ENCODE peak calls at places on chromosomes 6 and 20, in four cellular contexts. One of them, this sample, is unnamed.

GRCh38 chr6:142507065-142507464 is 205.3 kb downstream of the ADGRG6 start:
- DNase-seq in tibial artery: no peak
- DNase-seq in HepG2: no peak
- DNase-seq in gastrocnemius medialis: no peak
- DNase-seq in this sample: no peak

GRCh38 chr6:144347933-144348332 is 62.8 kb downstream of the UTRN start:
- DNase-seq in gastrocnemius medialis: no peak
- DNase-seq in HepG2: no peak
- DNase-seq in tibial artery: no peak
- DNase-seq in this sample: no peak

GRCh38 chr20:3111507-3111906 is 27.0 kb upstream of the AVP start:
- DNase-seq in tibial artery: no peak
- DNase-seq in HepG2: no peak
- DNase-seq in gastrocnemius medialis: no peak
- DNase-seq in this sample: no peak

GRCh38 chr6:21227486-21227885 is 366.1 kb upstream of the SOX4 start:
- DNase-seq in HepG2: no peak
- DNase-seq in tibial artery: no peak
- DNase-seq in gastrocnemius medialis: no peak
- DNase-seq in this sample: no peak

GRCh38 chr6:81770395-81770794 is 17.9 kb upstream of the TENT5A start:
- DNase-seq in tibial artery: no peak
- DNase-seq in HepG2: no peak
- DNase-seq in gastrocnemius medialis: no peak
- DNase-seq in this sample: no peak

GRCh38 chr6:143337201-143337949 is 113.1 kb downstream of the ADAT2 start:
- DNase-seq in HepG2: peak; percentile 16
- DNase-seq in gastrocnemius medialis: no peak
- DNase-seq in tibial artery: no peak
- DNase-seq in this sample: peak; percentile 88

GRCh38 chr6:87183687-87184086 is 28.3 kb downstream of the ZNF292 start:
- DNase-seq in HepG2: no peak
- DNase-seq in tibial artery: no peak
- DNase-seq in gastrocnemius medialis: no peak
- DNase-seq in this sample: no peak

GRCh38 chr20:49887828-49888340 is 27.4 kb downstream of the SPATA2 start:
- DNase-seq in HepG2: no peak
- DNase-seq in gastrocnemius medialis: no peak
- DNase-seq in tibial artery: peak; percentile 66
- DNase-seq in this sample: no peak

GRCh38 chr6:7267521-7268091 is 45.4 kb downstream of the SSR1 start:
- DNase-seq in gastrocnemius medialis: no peak
- DNase-seq in HepG2: peak; percentile 52
- DNase-seq in tibial artery: peak; percentile 75
- DNase-seq in this sample: peak; percentile 87

GRCh38 chr20:8153281-8153908 is 21.3 kb downstream of the PLCB1 start:
- DNase-seq in tibial artery: no peak
- DNase-seq in HepG2: no peak
- DNase-seq in gastrocnemius medialis: peak; percentile 9
- DNase-seq in this sample: no peak

GRCh38 chr6:49978332-49979226 is 9.2 kb upstream of the DEFB113 start:
- DNase-seq in HepG2: no peak
- DNase-seq in gastrocnemius medialis: no peak
- DNase-seq in tibial artery: no peak
- DNase-seq in this sample: no peak

DNA sequence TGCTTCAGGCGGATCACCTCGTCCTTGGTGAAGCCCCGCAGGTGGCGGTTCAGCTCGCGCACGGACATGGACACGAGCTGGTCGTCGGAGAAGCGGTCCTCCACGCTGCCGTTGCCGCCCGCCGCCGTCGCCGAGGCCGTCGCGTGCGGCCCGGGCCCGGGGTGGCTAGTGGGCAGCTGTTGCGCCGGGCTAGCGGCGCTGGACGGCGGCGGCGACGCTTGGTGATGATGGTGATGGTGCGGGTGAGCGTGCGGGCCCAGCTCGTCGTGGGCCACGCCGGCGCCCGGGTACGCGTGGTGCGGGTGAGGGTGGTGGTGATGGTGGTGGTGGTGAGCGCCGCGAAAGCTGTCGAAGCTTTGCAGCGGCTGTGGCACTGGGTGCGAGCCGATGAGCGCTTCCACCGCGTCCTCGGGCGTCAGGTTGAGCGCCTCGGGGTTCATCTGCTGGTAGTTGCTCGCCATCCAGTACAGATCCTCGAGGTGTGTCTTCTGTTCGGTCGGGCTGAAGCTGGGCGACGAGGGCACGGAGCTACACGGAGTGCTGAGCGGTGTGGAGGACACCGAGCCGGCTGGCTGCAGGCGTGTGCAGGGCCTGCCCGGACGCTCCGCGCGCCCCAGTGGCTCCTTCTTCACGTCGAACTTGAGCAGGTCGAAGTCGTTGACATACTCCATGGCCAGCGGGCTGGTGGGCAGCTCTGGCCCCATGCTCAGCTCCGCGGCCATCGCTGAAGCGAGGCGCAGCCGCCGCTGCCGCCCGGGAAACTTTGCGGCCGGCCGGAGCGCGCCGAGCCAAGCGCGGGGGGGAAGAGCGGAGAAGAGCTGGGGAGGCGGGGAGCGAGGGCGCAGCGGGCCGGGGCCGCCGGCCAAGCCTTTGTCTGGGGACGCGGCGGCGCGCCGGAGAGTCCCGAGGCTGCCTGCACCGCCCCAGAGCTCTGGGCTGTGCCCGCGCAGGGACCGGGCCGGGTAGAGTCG is 622 bp downstream of the MAFB start:
- DNase-seq in gastrocnemius medialis: no peak
- DNase-seq in HepG2: no peak
- DNase-seq in tibial artery: peak; percentile 70
- DNase-seq in this sample: peak; percentile 88
- H3K4me3 ChIP-seq in gastrocnemius medialis: peak overlapping the region; percentile 72
- H3K4me3 ChIP-seq in HepG2: peak overlapping the region; percentile 50
- H3K4me3 ChIP-seq in tibial artery: peak overlapping the region; percentile 73
- H3K4me3 ChIP-seq in this sample: peak overlapping the region; percentile 67

GRCh38 chr6:31579546-31580445 is 2.4 kb downstream of the LTB start:
- DNase-seq in HepG2: no peak
- DNase-seq in gastrocnemius medialis: no peak
- DNase-seq in tibial artery: no peak
- DNase-seq in this sample: peak; percentile 71
- H3K4me3 ChIP-seq in HepG2: no peak overlapping the region
- H3K4me3 ChIP-seq in gastrocnemius medialis: no peak overlapping the region
- H3K4me3 ChIP-seq in tibial artery: no peak overlapping the region
- H3K4me3 ChIP-seq in this sample: no peak overlapping the region

DNA sequence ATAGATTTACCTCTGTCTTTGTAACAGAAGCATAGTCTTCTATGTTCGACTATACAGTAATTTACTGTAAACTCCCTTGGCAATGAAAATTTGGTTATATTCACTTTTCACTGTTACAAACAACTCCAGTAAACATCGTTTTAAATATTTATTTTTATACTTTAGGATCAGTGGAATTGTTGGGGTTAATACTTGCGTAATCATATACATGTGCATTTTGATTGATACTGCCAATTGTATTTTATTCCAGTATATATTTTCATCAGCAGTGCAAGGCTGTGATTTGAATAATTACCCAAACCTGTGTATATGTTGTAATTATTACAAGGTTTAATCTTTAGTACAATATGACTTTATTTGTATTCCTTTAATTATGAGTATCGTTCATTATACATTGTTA is 255.7 kb downstream of the ARID1B start:
- DNase-seq in gastrocnemius medialis: no peak
- DNase-seq in HepG2: no peak
- DNase-seq in tibial artery: no peak
- DNase-seq in this sample: no peak
- H3K4me3 ChIP-seq in gastrocnemius medialis: peak overlapping the region; percentile 51
- H3K4me3 ChIP-seq in HepG2: no peak overlapping the region
- H3K4me3 ChIP-seq in tibial artery: peak overlapping the region; percentile 42
- H3K4me3 ChIP-seq in this sample: no peak overlapping the region

DNA sequence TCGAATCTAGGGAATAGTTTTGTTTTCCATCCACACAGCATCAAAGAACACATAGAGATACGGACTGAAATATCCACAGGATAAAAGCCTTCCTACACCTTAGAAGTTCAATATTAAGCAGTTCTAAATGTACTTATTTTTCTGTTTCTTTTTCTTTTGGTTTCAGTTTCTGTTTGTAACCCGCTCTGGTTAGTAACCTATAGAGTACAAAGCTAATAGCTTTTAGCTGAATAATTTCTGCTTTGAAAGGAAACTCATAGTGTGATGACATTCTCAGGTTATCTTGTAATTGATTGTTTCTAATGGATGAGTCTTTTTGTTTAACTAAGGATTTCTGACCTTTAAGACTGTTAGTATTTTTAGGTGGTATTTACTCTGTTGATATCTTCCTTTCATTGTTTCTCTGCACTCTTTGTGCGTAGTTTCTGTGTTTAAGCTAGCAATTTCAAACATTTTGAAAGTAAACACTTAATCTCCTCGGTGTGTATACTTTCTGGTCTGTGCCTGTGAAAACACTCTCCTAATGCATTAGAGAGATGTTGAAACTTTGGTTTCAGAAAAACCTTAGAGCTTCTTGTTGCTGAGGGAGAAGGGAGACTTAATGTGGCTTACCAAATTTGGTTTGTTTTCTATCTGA is 385.5 kb downstream of the HDGFL1 start:
- DNase-seq in gastrocnemius medialis: no peak
- DNase-seq in tibial artery: no peak
- DNase-seq in HepG2: peak; percentile 4
- DNase-seq in this sample: no peak
- H3K4me3 ChIP-seq in gastrocnemius medialis: peak overlapping the region; percentile 11
- H3K4me3 ChIP-seq in tibial artery: peak overlapping the region; percentile 39
- H3K4me3 ChIP-seq in HepG2: peak overlapping the region; percentile 13
- H3K4me3 ChIP-seq in this sample: no peak overlapping the region

GRCh38 chr20:58227391-58228102 is 906 bp downstream of the ANKRD60 start:
- DNase-seq in tibial artery: no peak
- DNase-seq in HepG2: no peak
- DNase-seq in gastrocnemius medialis: no peak
- DNase-seq in this sample: no peak
- H3K4me3 ChIP-seq in tibial artery: no peak overlapping the region
- H3K4me3 ChIP-seq in HepG2: no peak overlapping the region
- H3K4me3 ChIP-seq in gastrocnemius medialis: no peak overlapping the region
- H3K4me3 ChIP-seq in this sample: no peak overlapping the region

GRCh38 chr6:138483911-138484731 is 15.2 kb downstream of the NHSL1 start:
- DNase-seq in tibial artery: no peak
- DNase-seq in HepG2: no peak
- DNase-seq in gastrocnemius medialis: no peak
- DNase-seq in this sample: no peak
- H3K4me3 ChIP-seq in tibial artery: no peak overlapping the region
- H3K4me3 ChIP-seq in HepG2: no peak overlapping the region
- H3K4me3 ChIP-seq in gastrocnemius medialis: no peak overlapping the region
- H3K4me3 ChIP-seq in this sample: no peak overlapping the region

GRCh38 chr6:145898376-145898775 is 65.8 kb downstream of the SHPRH start:
- DNase-seq in HepG2: no peak
- DNase-seq in gastrocnemius medialis: peak; percentile 61
- DNase-seq in tibial artery: no peak
- DNase-seq in this sample: no peak
- H3K4me3 ChIP-seq in HepG2: no peak overlapping the region
- H3K4me3 ChIP-seq in gastrocnemius medialis: no peak overlapping the region
- H3K4me3 ChIP-seq in tibial artery: no peak overlapping the region
- H3K4me3 ChIP-seq in this sample: no peak overlapping the region

GRCh38 chr6:136037246-136037884 is 185.9 kb downstream of the PDE7B start:
- DNase-seq in tibial artery: no peak
- DNase-seq in gastrocnemius medialis: no peak
- DNase-seq in HepG2: no peak
- DNase-seq in this sample: no peak
- H3K4me3 ChIP-seq in tibial artery: no peak overlapping the region
- H3K4me3 ChIP-seq in gastrocnemius medialis: peak overlapping the region; percentile 39
- H3K4me3 ChIP-seq in HepG2: no peak overlapping the region
- H3K4me3 ChIP-seq in this sample: no peak overlapping the region

This sample was measured in lower leg skin.